ENCODE peak calls at places on chromosomes 6 and 20, in nine cellular contexts. J is lower leg skin; G is cardiac fibroblast; B is PC-3; Q is CD8-positive, alpha-beta T cell; O is epithelial cell of esophagus; X is AG04450; S is fibroblast of pulmonary artery; T is left ventricle myocardium inferior. P is an unnamed sample.

GRCh38 chr20:46715292-46715756 is 5.9 kb downstream of the SLC2A10 start:
- DNase-seq in T (no peak), Q (no peak), G (peak), O (peak), B (peak), X (peak), S (peak), J (peak), P (no peak)

GRCh38 chr6:31559958-31560696 is 12.0 kb upstream of the LTA start:
- DNase-seq in X (no peak), J (no peak), O (peak), Q (peak), S (peak), G (peak), T (peak), B (peak), P (no peak)

GRCh38 chr6:130138116-130138908 is 84.4 kb downstream of the SAMD3 start:
- DNase-seq in S (no peak), B (no peak), X (no peak), T (no peak), O (no peak), Q (no peak), G (no peak), J (no peak), P (no peak)

GRCh38 chr6:33082702-33083101 is 6.9 kb downstream of the HLA-DPB1 start:
- DNase-seq in Q (no peak), T (peak), O (peak), J (no peak), S (no peak), B (peak), X (no peak), G (peak), P (no peak)

GRCh38 chr6:18845891-18846290 is 458.7 kb downstream of the RNF144B start:
- DNase-seq in T (no peak), G (no peak), S (no peak), X (no peak), O (peak), B (no peak), Q (no peak), J (no peak), P (no peak)

GRCh38 chr6:37239950-37240713 is 17.4 kb upstream of the TBC1D22B start:
- DNase-seq in T (peak), S (peak), B (peak), G (peak), O (peak), J (peak), X (peak), Q (peak), P (no peak)

GRCh38 chr6:3899970-3900439 is 50.8 kb downstream of the FAM50B start:
- DNase-seq in B (peak), T (no peak), J (peak), S (no peak), O (peak), G (no peak), X (no peak), Q (no peak), P (no peak)

GRCh38 chr20:62590301-62591121 is 51.8 kb upstream of the SLCO4A1 start:
- DNase-seq in S (peak), B (peak), J (no peak), T (no peak), G (peak), X (no peak), O (peak), Q (no peak), P (no peak)

GRCh38 chr20:43925786-43926185 is 11.1 kb downstream of the TOX2 start:
- DNase-seq in O (peak), G (peak), J (no peak), X (no peak), Q (peak), S (peak), B (peak), T (peak), P (no peak)

GRCh38 chr6:87756858-87757257 is 54.8 kb upstream of the AKIRIN2 start:
- DNase-seq in O (peak), B (peak), T (no peak), J (no peak), S (peak), X (peak), G (peak), Q (no peak), P (no peak)

GRCh38 chr6:122491915-122492537 is 20.4 kb upstream of the SERINC1 start:
- DNase-seq in O (peak), X (peak), B (peak), T (peak), S (peak), J (peak), Q (peak), G (peak), P (peak)

GRCh38 chr20:31260326-31260932 is 3.0 kb downstream of the DEFB115 start:
- DNase-seq in O (peak), X (no peak), Q (no peak), T (no peak), J (no peak), G (peak), S (no peak), B (peak), P (no peak)

GRCh38 chr6:80689700-80690099 is 583.2 kb downstream of the BCKDHB start:
- DNase-seq in B (no peak), X (no peak), Q (no peak), T (no peak), S (no peak), J (no peak), G (no peak), O (no peak), P (no peak)

GRCh38 chr20:2124632-2125131 is 23.1 kb downstream of the STK35 start:
- DNase-seq in S (no peak), O (no peak), T (peak), G (no peak), X (no peak), J (peak), Q (no peak), B (no peak), P (no peak)

GRCh38 chr6:128663238-128663637 is 142.8 kb upstream of the PTPRK start:
- DNase-seq in T (no peak), G (no peak), J (no peak), B (no peak), O (no peak), S (no peak), X (no peak), Q (no peak), P (no peak)

GRCh38 chr6:80520195-80520594 is 413.7 kb downstream of the BCKDHB start:
- DNase-seq in T (no peak), S (peak), G (peak), Q (no peak), B (peak), J (no peak), X (peak), O (no peak), P (no peak)

GRCh38 chr6:127118505-127119360 is at the start of gene RSPO3:
- DNase-seq in G (peak), J (peak), Q (no peak), S (peak), O (peak), X (no peak), T (no peak), B (no peak), P (no peak)

GRCh38 chr20:1945134-1945618 is 48.7 kb downstream of the PDYN start:
- DNase-seq in T (peak), S (peak), B (no peak), O (peak), J (peak), X (no peak), Q (no peak), G (peak), P (no peak)

GRCh38 chr20:10649817-10650200 is 24.0 kb downstream of the JAG1 start:
- DNase-seq in X (no peak), T (no peak), B (no peak), S (no peak), J (no peak), O (no peak), Q (no peak), G (peak), P (no peak)

GRCh38 chr6:107637914-107638313 is 148.0 kb downstream of the SOBP start:
- DNase-seq in J (no peak), B (no peak), Q (no peak), G (no peak), X (no peak), S (no peak), T (no peak), O (no peak), P (no peak)

GRCh38 chr20:496126-496696 is 33.9 kb upstream of the TBC1D20 start:
- DNase-seq in Q (no peak), B (peak), X (no peak), S (peak), G (peak), T (no peak), O (peak), J (no peak), P (no peak)

GRCh38 chr6:166656269-166657206 is 29.5 kb upstream of the RPS6KA2 start:
- DNase-seq in B (no peak), X (no peak), T (no peak), G (peak), S (no peak), J (peak), O (peak), Q (no peak), P (no peak)

GRCh38 chr20:47133809-47134456 is 222.6 kb downstream of the ZMYND8 start:
- DNase-seq in J (no peak), G (peak), T (no peak), X (no peak), S (peak), B (peak), Q (no peak), O (peak), P (no peak)

GRCh38 chr6:159718634-159719033 is 8.7 kb upstream of the WTAP start:
- DNase-seq in S (no peak), G (no peak), O (no peak), X (no peak), B (no peak), J (no peak), Q (no peak), T (no peak), P (no peak)

GRCh38 chr6:1856381-1856780 is 246.7 kb downstream of the FOXC1 start:
- DNase-seq in G (peak), Q (no peak), O (peak), S (peak), X (no peak), T (no peak), B (no peak), J (no peak), P (no peak)

GRCh38 chr20:18380908-18381529 is 85.8 kb downstream of the DZANK1 start:
- DNase-seq in Q (no peak), J (no peak), B (no peak), G (no peak), O (no peak), X (no peak), S (no peak), T (no peak), P (no peak)

GRCh38 chr6:72218125-72218524 is 331.8 kb downstream of the RIMS1 start:
- DNase-seq in G (peak), O (peak), X (no peak), T (no peak), Q (no peak), S (peak), J (no peak), B (peak), P (no peak)

GRCh38 chr6:127026247-127026646 is 92.2 kb upstream of the RSPO3 start:
- DNase-seq in Q (no peak), B (peak), J (no peak), X (no peak), G (peak), T (no peak), S (no peak), O (peak), P (no peak)

GRCh38 chr20:43667341-43668132 is 623 bp downstream of the MYBL2 start:
- DNase-seq in O (no peak), Q (no peak), S (no peak), B (peak), T (no peak), X (no peak), G (peak), J (no peak), P (no peak)

DNA sequence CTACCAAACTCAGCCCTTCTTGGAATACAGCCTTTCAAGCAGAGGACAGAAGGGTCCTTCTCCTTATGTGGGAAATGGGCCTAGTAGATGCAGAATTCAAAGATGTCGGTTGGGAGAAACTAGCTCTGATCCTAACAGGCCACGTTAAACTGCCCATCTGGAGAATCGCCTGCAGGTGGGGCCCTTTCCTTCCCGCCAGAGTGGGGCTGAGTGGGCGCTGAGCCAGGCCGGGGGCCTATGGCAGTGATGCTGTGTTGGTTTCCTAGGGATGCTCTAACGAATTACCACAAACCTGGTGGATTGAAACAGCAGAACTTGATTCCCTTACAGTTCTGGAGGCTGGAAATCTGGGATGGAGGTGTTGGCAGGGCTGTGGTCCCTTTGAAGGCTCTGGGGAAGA is 9.1 kb downstream of the MAPK13 start:
- DNase-seq in S (peak), O (no peak), Q (peak), J (no peak), G (peak), T (no peak), X (no peak), B (no peak), P (no peak)
- TF ChIP-seq CTCF in S (peak), O (peak), Q (no peak), J (no peak), G (peak), T (no peak), X (peak), B (peak), P (peak)

DNA sequence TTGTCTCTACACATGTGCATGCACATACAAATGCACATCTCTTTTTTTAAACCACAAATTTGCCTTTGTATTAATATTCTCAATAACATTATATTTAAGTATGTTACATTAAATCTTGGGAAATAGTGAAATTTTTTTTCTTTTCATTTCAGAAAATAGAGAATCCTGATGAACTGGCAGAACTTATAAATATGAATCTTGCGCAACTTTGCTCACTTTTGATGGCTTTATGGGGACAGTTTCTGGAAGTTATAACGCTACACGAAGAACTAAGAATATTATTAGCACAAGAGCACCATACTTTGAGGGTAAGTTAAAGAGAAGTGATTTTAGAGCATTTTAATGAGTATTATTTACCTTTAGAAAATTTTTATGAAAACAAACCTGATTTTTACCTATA is 64.2 kb upstream of the SDHAF4 start:
- DNase-seq in J (no peak), T (no peak), Q (no peak), S (no peak), G (no peak), O (no peak), B (no peak), X (no peak), P (no peak)
- TF ChIP-seq CTCF in J (no peak), T (no peak), Q (no peak), S (no peak), G (no peak), O (no peak), B (no peak), X (no peak), P (no peak)

GRCh38 chr6:168331058-168331457 is 11.5 kb upstream of the DACT2 start:
- DNase-seq in O (no peak), X (no peak), B (no peak), Q (no peak), G (no peak), S (peak), J (no peak), T (no peak), P (no peak)

GRCh38 chr6:168334072-168334471 is 14.5 kb upstream of the DACT2 start:
- DNase-seq in T (no peak), X (no peak), G (no peak), S (no peak), B (no peak), J (no peak), O (no peak), Q (no peak), P (no peak)

GRCh38 chr6:168332020-168332419 is 12.4 kb upstream of the DACT2 start:
- DNase-seq in J (no peak), O (peak), Q (no peak), T (no peak), S (no peak), X (no peak), G (no peak), B (no peak), P (no peak)

GRCh38 chr6:168333471-168333870 is 13.9 kb upstream of the DACT2 start:
- DNase-seq in O (no peak), J (no peak), G (no peak), T (no peak), Q (no peak), X (no peak), B (no peak), S (no peak), P (no peak)

GRCh38 chr6:168333039-168333438 is 13.5 kb upstream of the DACT2 start:
- DNase-seq in G (no peak), J (no peak), S (peak), T (no peak), Q (no peak), O (no peak), B (no peak), X (no peak), P (no peak)
- TF ChIP-seq CTCF in G (peak), J (no peak), S (peak), T (peak), Q (no peak), O (no peak), B (peak), X (no peak), P (peak)

GRCh38 chr20:23361651-23362391 is at the start of gene GZF1:
- DNase-seq in X (peak), T (peak), J (peak), O (peak), S (peak), B (peak), G (peak), Q (peak), P (peak)
- TF ChIP-seq CTCF in X (no peak), T (peak), J (peak), O (no peak), S (no peak), B (no peak), G (peak), Q (peak), P (no peak)

DNA sequence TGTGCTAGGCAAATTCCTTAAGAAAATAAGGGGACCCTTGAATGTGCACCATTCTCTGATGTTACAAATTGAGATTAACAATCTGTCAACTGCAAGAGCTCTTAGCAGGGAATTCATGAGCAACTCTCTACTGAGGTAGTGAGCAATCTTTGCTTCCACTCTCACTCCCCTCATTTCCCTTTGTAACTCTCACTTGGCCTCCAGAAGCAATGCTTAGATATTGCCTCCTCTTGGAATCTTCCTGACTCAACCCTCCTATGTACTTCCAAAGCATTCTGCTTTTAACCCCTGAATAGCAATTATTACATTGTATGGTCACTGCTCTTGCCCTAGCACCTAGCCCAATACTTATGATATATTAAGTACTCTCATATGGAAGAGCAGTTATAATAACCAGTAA is 16.5 kb downstream of the XPO5 start:
- DNase-seq in X (no peak), J (no peak), Q (no peak), T (no peak), S (no peak), B (no peak), G (no peak), O (no peak), P (no peak)
- TF ChIP-seq CTCF in X (no peak), J (no peak), Q (no peak), T (no peak), S (no peak), B (no peak), G (no peak), O (no peak), P (no peak)